ENCODE peak calls at places on chromosomes 5 and 9, in eight cellular contexts. R is mesothelial cell of epicardium, A is head of caudate nucleus, Y is H7, X is AG09309, D is NCI-H748 treated with DMSO at 0.1 percent for 48 hours, M is HTR-8/SVneo, G is ELR. B is an unnamed sample.

GRCh38 chr5:110055301-110055700 is 365.6 kb downstream of the MAN2A1 start:
- DNase-seq in R (no peak), A (peak), Y (no peak), X (no peak), D (no peak), M (no peak), G (peak), B (no peak)

GRCh38 chr5:171575808-171576207 is 156.4 kb downstream of the FGF18 start:
- DNase-seq in R (no peak), A (no peak), Y (no peak), X (no peak), D (no peak), M (no peak), G (no peak), B (no peak)

GRCh38 chr9:123131258-123131657 is 97.8 kb downstream of the GPR21 start:
- DNase-seq in R (no peak), A (no peak), Y (no peak), X (peak), D (no peak), M (peak), G (peak), B (no peak)

GRCh38 chr5:123754167-123754840 is 242.3 kb downstream of the CSNK1G3 start:
- DNase-seq in R (no peak), A (no peak), Y (no peak), X (no peak), D (no peak), M (no peak), G (peak), B (no peak)

GRCh38 chr5:31237159-31237558 is 43.7 kb downstream of the CDH6 start:
- DNase-seq in R (no peak), A (no peak), Y (no peak), X (no peak), D (no peak), M (no peak), G (peak), B (peak)

GRCh38 chr5:644971-645370 is 32.8 kb downstream of the CEP72 start:
- DNase-seq in R (no peak), A (no peak), Y (no peak), X (no peak), D (no peak), M (no peak), G (no peak), B (no peak)

GRCh38 chr5:956941-957729 is 51.5 kb upstream of the NKD2 start:
- DNase-seq in R (peak), A (no peak), Y (peak), X (peak), D (no peak), M (peak), G (peak), B (peak)

GRCh38 chr5:53350408-53350807 is 130.0 kb upstream of the FST start:
- DNase-seq in R (no peak), A (no peak), Y (no peak), X (no peak), D (no peak), M (no peak), G (no peak), B (no peak)

GRCh38 chr9:132546148-132547051 is 36.0 kb upstream of the BARHL1 start:
- DNase-seq in R (peak), A (peak), Y (peak), X (no peak), D (peak), M (no peak), G (peak), B (no peak)

GRCh38 chr5:129963359-129963758 is 59.1 kb downstream of the CHSY3 start:
- DNase-seq in R (no peak), A (no peak), Y (no peak), X (peak), D (no peak), M (no peak), G (peak), B (no peak)

GRCh38 chr5:95449460-95449859 is 58.3 kb downstream of the FAM81B start:
- DNase-seq in R (no peak), A (no peak), Y (peak), X (no peak), D (no peak), M (no peak), G (peak), B (no peak)

GRCh38 chr9:113737414-113738271 is 138.5 kb upstream of the ZNF618 start:
- DNase-seq in R (peak), A (peak), Y (peak), X (peak), D (peak), M (peak), G (peak), B (peak)

GRCh38 chr5:21802869-21803490 is 1050.2 kb downstream of the CDH12 start:
- DNase-seq in R (no peak), A (no peak), Y (no peak), X (no peak), D (peak), M (peak), G (peak), B (peak)

GRCh38 chr5:133962131-133962530 is 6.3 kb downstream of the C5orf15 start:
- DNase-seq in R (no peak), A (no peak), Y (no peak), X (no peak), D (no peak), M (no peak), G (no peak), B (no peak)

GRCh38 chr5:6710078-6710477 is 3.2 kb upstream of the TENT4A start:
- DNase-seq in R (no peak), A (no peak), Y (no peak), X (no peak), D (no peak), M (no peak), G (no peak), B (no peak)

GRCh38 chr9:134993996-134994720 is 76.4 kb upstream of the FCN1 start:
- DNase-seq in R (no peak), A (no peak), Y (no peak), X (no peak), D (no peak), M (no peak), G (no peak), B (no peak)

GRCh38 chr5:102760815-102761214 is 5.7 kb downstream of the PAM start:
- DNase-seq in R (no peak), A (no peak), Y (no peak), X (no peak), D (no peak), M (no peak), G (no peak), B (no peak)

GRCh38 chr9:90142580-90142979 is 500.0 kb downstream of the DIRAS2 start:
- DNase-seq in R (peak), A (peak), Y (peak), X (no peak), D (peak), M (no peak), G (peak), B (peak)